ENCODE peak calls at places on chromosomes 4 and X, in six cellular contexts. One of them, this sample, is unnamed.

GRCh38 chr4:133152801-133153526 is 3.9 kb downstream of the PCDH10 start:
- DNase-seq in kidney: no peak
- DNase-seq in upper lobe of right lung: no peak
- DNase-seq in endothelial cell of umbilical vein: peak
- DNase-seq in left ventricle myocardium inferior: no peak
- DNase-seq in astrocyte of the spinal cord: peak
- DNase-seq in this sample: no peak

GRCh38 chrX:1205681-1206611 is 6.5 kb downstream of the CRLF2 start:
- DNase-seq in kidney: peak
- DNase-seq in upper lobe of right lung: no peak
- DNase-seq in endothelial cell of umbilical vein: peak
- DNase-seq in left ventricle myocardium inferior: no peak
- DNase-seq in astrocyte of the spinal cord: peak
- DNase-seq in this sample: peak

GRCh38 chr4:39846135-39846534 is 131.6 kb downstream of the PDS5A start:
- DNase-seq in kidney: no peak
- DNase-seq in upper lobe of right lung: no peak
- DNase-seq in endothelial cell of umbilical vein: no peak
- DNase-seq in left ventricle myocardium inferior: no peak
- DNase-seq in astrocyte of the spinal cord: peak
- DNase-seq in this sample: no peak

GRCh38 chrX:122196338-122196737 is 987.7 kb upstream of the GRIA3 start:
- DNase-seq in kidney: no peak
- DNase-seq in upper lobe of right lung: no peak
- DNase-seq in endothelial cell of umbilical vein: no peak
- DNase-seq in left ventricle myocardium inferior: no peak
- DNase-seq in astrocyte of the spinal cord: no peak
- DNase-seq in this sample: no peak

GRCh38 chrX:100768679-100769338 is 36.9 kb upstream of the SYTL4 start:
- DNase-seq in kidney: peak
- DNase-seq in upper lobe of right lung: peak
- DNase-seq in endothelial cell of umbilical vein: peak
- DNase-seq in left ventricle myocardium inferior: peak
- DNase-seq in astrocyte of the spinal cord: peak
- DNase-seq in this sample: peak

GRCh38 chr4:142098900-142099299 is 462.5 kb downstream of the IL15 start:
- DNase-seq in kidney: no peak
- DNase-seq in upper lobe of right lung: no peak
- DNase-seq in endothelial cell of umbilical vein: peak
- DNase-seq in left ventricle myocardium inferior: no peak
- DNase-seq in astrocyte of the spinal cord: no peak
- DNase-seq in this sample: no peak

GRCh38 chrX:116873678-116874077 is 410.9 kb upstream of the CT83 start:
- DNase-seq in kidney: no peak
- DNase-seq in upper lobe of right lung: no peak
- DNase-seq in endothelial cell of umbilical vein: no peak
- DNase-seq in left ventricle myocardium inferior: no peak
- DNase-seq in astrocyte of the spinal cord: peak
- DNase-seq in this sample: peak

GRCh38 chr4:52358855-52359254 is 300.2 kb downstream of the USP46 start:
- DNase-seq in kidney: no peak
- DNase-seq in upper lobe of right lung: no peak
- DNase-seq in endothelial cell of umbilical vein: no peak
- DNase-seq in left ventricle myocardium inferior: peak
- DNase-seq in astrocyte of the spinal cord: peak
- DNase-seq in this sample: no peak

GRCh38 chrX:117995378-117995777 is 121.2 kb downstream of the KLHL13 start:
- DNase-seq in kidney: no peak
- DNase-seq in upper lobe of right lung: no peak
- DNase-seq in endothelial cell of umbilical vein: no peak
- DNase-seq in left ventricle myocardium inferior: no peak
- DNase-seq in astrocyte of the spinal cord: no peak
- DNase-seq in this sample: peak

GRCh38 chr4:76306882-76307669 is 543 bp downstream of the STBD1 start:
- DNase-seq in kidney: peak
- DNase-seq in upper lobe of right lung: peak
- DNase-seq in endothelial cell of umbilical vein: peak
- DNase-seq in left ventricle myocardium inferior: peak
- DNase-seq in astrocyte of the spinal cord: peak
- DNase-seq in this sample: peak

GRCh38 chrX:124216396-124217124 is 115.9 kb upstream of the TEX13D start:
- DNase-seq in kidney: no peak
- DNase-seq in upper lobe of right lung: no peak
- DNase-seq in endothelial cell of umbilical vein: no peak
- DNase-seq in left ventricle myocardium inferior: no peak
- DNase-seq in astrocyte of the spinal cord: no peak
- DNase-seq in this sample: no peak

GRCh38 chr4:76984127-76984526 is 34.6 kb downstream of the SEPTIN11 start:
- DNase-seq in kidney: no peak
- DNase-seq in upper lobe of right lung: no peak
- DNase-seq in endothelial cell of umbilical vein: peak
- DNase-seq in left ventricle myocardium inferior: no peak
- DNase-seq in astrocyte of the spinal cord: peak
- DNase-seq in this sample: peak

GRCh38 chr4:19380600-19380999 is 871.1 kb upstream of the SLIT2 start:
- DNase-seq in kidney: no peak
- DNase-seq in upper lobe of right lung: no peak
- DNase-seq in endothelial cell of umbilical vein: no peak
- DNase-seq in left ventricle myocardium inferior: no peak
- DNase-seq in astrocyte of the spinal cord: peak
- DNase-seq in this sample: peak

GRCh38 chr4:165343353-165344191 is 16.1 kb downstream of the MSMO1 start:
- DNase-seq in kidney: no peak
- DNase-seq in upper lobe of right lung: no peak
- DNase-seq in endothelial cell of umbilical vein: peak
- DNase-seq in left ventricle myocardium inferior: no peak
- DNase-seq in astrocyte of the spinal cord: peak
- DNase-seq in this sample: peak

DNA sequence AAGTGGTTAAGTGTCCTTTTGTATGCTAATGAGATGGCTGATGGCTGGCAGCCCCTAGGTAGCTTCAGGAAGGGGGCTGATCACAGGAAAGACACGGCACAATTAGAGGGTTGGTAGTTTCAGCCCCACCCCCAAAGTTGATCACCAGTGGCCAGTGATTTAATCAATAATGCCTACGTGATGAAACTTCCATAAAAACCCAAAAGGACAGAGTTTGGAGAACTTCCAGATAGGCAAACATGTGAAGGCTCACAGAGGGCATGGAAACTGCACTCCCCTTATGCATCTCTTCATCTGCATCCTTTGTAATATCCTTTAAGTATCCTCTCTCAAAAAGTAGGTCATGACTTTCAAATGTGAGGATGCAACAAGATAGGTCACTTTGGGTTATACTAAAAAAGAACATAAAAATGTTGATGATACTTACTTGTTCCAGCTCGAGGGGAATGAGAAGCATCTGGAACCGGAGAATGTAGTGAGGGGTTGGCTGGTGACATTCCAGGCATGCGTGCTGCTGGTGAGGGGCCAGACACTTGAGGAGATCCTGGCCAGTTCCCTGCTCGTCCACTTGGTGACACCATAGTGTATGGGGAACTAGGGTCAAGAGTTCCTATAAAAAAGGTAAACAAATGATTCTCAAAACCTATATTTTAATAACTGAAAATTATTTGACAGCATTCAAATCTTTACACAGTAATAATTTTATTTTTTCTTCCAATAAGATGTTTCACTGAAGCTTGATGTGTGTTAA is 16.7 kb upstream of the CXorf38 start:
- DNase-seq in kidney: no peak
- DNase-seq in upper lobe of right lung: no peak
- DNase-seq in endothelial cell of umbilical vein: peak
- DNase-seq in left ventricle myocardium inferior: no peak
- DNase-seq in astrocyte of the spinal cord: peak
- DNase-seq in this sample: no peak
- TF ChIP-seq CTCF in kidney: no peak
- TF ChIP-seq CTCF in upper lobe of right lung: peak
- TF ChIP-seq CTCF in endothelial cell of umbilical vein: peak
- TF ChIP-seq CTCF in left ventricle myocardium inferior: peak
- TF ChIP-seq CTCF in astrocyte of the spinal cord: peak
- TF ChIP-seq CTCF in this sample: peak

GRCh38 chr4:48015216-48015615 is 1.3 kb downstream of the CNGA1 start:
- DNase-seq in kidney: no peak
- DNase-seq in upper lobe of right lung: no peak
- DNase-seq in endothelial cell of umbilical vein: no peak
- DNase-seq in left ventricle myocardium inferior: no peak
- DNase-seq in astrocyte of the spinal cord: no peak
- DNase-seq in this sample: peak
- H3K4me3 ChIP-seq in kidney: no peak
- H3K4me3 ChIP-seq in upper lobe of right lung: no peak
- H3K4me3 ChIP-seq in endothelial cell of umbilical vein: no peak
- H3K4me3 ChIP-seq in left ventricle myocardium inferior: no peak
- H3K4me3 ChIP-seq in astrocyte of the spinal cord: no peak
- H3K4me3 ChIP-seq in this sample: no peak

GRCh38 chrX:23552289-23552688 is 115.0 kb upstream of the PRDX4 start:
- DNase-seq in kidney: no peak
- DNase-seq in upper lobe of right lung: no peak
- DNase-seq in endothelial cell of umbilical vein: no peak
- DNase-seq in left ventricle myocardium inferior: no peak
- DNase-seq in astrocyte of the spinal cord: no peak
- DNase-seq in this sample: no peak

GRCh38 chrX:23557070-23557469 is 110.2 kb upstream of the PRDX4 start:
- DNase-seq in kidney: peak
- DNase-seq in upper lobe of right lung: no peak
- DNase-seq in endothelial cell of umbilical vein: no peak
- DNase-seq in left ventricle myocardium inferior: no peak
- DNase-seq in astrocyte of the spinal cord: no peak
- DNase-seq in this sample: no peak

GRCh38 chrX:23559975-23560374 is 107.3 kb upstream of the PRDX4 start:
- DNase-seq in kidney: no peak
- DNase-seq in upper lobe of right lung: no peak
- DNase-seq in endothelial cell of umbilical vein: no peak
- DNase-seq in left ventricle myocardium inferior: no peak
- DNase-seq in astrocyte of the spinal cord: no peak
- DNase-seq in this sample: no peak

GRCh38 chrX:23554304-23554703 is 113.0 kb upstream of the PRDX4 start:
- DNase-seq in kidney: no peak
- DNase-seq in upper lobe of right lung: no peak
- DNase-seq in endothelial cell of umbilical vein: peak
- DNase-seq in left ventricle myocardium inferior: no peak
- DNase-seq in astrocyte of the spinal cord: peak
- DNase-seq in this sample: peak
- TF ChIP-seq CTCF in kidney: peak
- TF ChIP-seq CTCF in upper lobe of right lung: peak
- TF ChIP-seq CTCF in endothelial cell of umbilical vein: peak
- TF ChIP-seq CTCF in left ventricle myocardium inferior: peak
- TF ChIP-seq CTCF in astrocyte of the spinal cord: peak
- TF ChIP-seq CTCF in this sample: peak

DNA sequence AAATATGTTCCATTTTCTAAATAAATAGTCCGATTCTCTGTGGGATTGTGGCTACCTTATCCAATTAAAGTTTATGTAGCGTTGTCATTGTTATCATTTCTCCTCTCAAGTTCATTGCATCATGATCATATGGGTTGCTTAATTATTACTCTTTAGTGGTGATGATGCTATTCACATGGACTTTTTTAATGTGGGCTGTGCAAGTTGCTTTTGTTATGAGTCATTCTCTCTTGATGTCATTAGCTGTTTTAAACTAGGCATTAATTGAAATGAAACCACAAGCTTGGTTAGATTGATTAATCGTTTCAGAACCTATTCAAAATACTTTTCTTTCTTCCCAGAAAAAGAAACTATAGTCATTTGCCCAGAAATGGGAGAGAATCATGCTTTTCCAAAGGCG is 38.2 kb downstream of the NHS start:
- DNase-seq in kidney: no peak
- DNase-seq in upper lobe of right lung: no peak
- DNase-seq in endothelial cell of umbilical vein: no peak
- DNase-seq in left ventricle myocardium inferior: no peak
- DNase-seq in astrocyte of the spinal cord: peak
- DNase-seq in this sample: peak
- H3K4me3 ChIP-seq in kidney: no peak
- H3K4me3 ChIP-seq in upper lobe of right lung: no peak
- H3K4me3 ChIP-seq in endothelial cell of umbilical vein: no peak
- H3K4me3 ChIP-seq in left ventricle myocardium inferior: no peak
- H3K4me3 ChIP-seq in astrocyte of the spinal cord: no peak
- H3K4me3 ChIP-seq in this sample: no peak

GRCh38 chr4:10164877-10165283 is 48.3 kb upstream of the WDR1 start:
- DNase-seq in kidney: no peak
- DNase-seq in upper lobe of right lung: no peak
- DNase-seq in endothelial cell of umbilical vein: peak
- DNase-seq in left ventricle myocardium inferior: no peak
- DNase-seq in astrocyte of the spinal cord: peak
- DNase-seq in this sample: peak
- TF ChIP-seq CTCF in kidney: peak
- TF ChIP-seq CTCF in upper lobe of right lung: peak
- TF ChIP-seq CTCF in endothelial cell of umbilical vein: peak
- TF ChIP-seq CTCF in left ventricle myocardium inferior: peak
- TF ChIP-seq CTCF in astrocyte of the spinal cord: peak
- TF ChIP-seq CTCF in this sample: peak

DNA sequence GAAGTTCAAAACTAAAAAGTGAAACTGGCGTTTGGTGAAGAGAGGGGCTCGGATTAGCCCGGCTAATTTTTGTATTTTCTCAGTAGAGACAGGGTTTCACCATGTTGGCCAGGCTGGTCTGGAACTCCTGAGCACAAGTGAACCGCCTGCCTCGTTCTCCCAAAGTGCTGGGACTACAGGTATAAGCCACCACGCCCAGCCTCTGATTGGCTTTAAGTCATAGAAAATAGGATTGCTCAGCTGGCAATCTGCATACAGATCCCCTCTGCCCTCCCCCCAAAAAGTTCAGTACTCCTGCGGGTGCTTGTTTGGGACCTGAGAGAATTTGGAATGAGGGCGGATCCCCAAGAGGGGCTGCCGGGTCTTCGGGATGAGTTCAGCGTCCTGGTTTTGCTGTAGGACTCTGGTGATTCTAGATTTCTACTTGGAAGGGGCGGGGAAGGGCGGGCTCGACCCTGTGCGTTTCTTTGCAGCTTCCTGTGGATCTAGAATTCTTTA is 537 bp upstream of the PRKX start:
- DNase-seq in kidney: no peak
- DNase-seq in upper lobe of right lung: no peak
- DNase-seq in endothelial cell of umbilical vein: no peak
- DNase-seq in left ventricle myocardium inferior: no peak
- DNase-seq in astrocyte of the spinal cord: no peak
- DNase-seq in this sample: no peak
- H3K4me3 ChIP-seq in kidney: peak
- H3K4me3 ChIP-seq in upper lobe of right lung: peak
- H3K4me3 ChIP-seq in endothelial cell of umbilical vein: peak
- H3K4me3 ChIP-seq in left ventricle myocardium inferior: peak
- H3K4me3 ChIP-seq in astrocyte of the spinal cord: peak
- H3K4me3 ChIP-seq in this sample: peak

GRCh38 chr4:127604949-127605709 is 27.6 kb upstream of the INTU start:
- DNase-seq in kidney: no peak
- DNase-seq in upper lobe of right lung: no peak
- DNase-seq in endothelial cell of umbilical vein: peak
- DNase-seq in left ventricle myocardium inferior: no peak
- DNase-seq in astrocyte of the spinal cord: peak
- DNase-seq in this sample: peak
- TF ChIP-seq CTCF in kidney: peak
- TF ChIP-seq CTCF in upper lobe of right lung: peak
- TF ChIP-seq CTCF in endothelial cell of umbilical vein: peak
- TF ChIP-seq CTCF in left ventricle myocardium inferior: peak
- TF ChIP-seq CTCF in astrocyte of the spinal cord: peak
- TF ChIP-seq CTCF in this sample: peak

This sample was measured in bronchial epithelial cell.